ENCODE peak calls at places on chromosomes 12 and 14, in four cellular contexts. B is GM23338, Q is uterus, A is osteocyte. I is an unnamed sample.

GRCh38 chr12:4742421-4742970 is 22.3 kb downstream of the GALNT8 start:
- DNase-seq in B (peak; percentile 33), Q (no peak), A (no peak), I (no peak)

GRCh38 chr14:69685217-69685616 is 73.8 kb downstream of the SUSD6 start:
- DNase-seq in B (no peak), Q (no peak), A (no peak), I (no peak)

GRCh38 chr12:6423267-6424007 is 21.3 kb upstream of the CD27 start:
- DNase-seq in B (peak; percentile 97), Q (peak; percentile 85), A (peak; percentile 89), I (no peak)

GRCh38 chr14:105446971-105447370 is 27.3 kb downstream of the MTA1 start:
- DNase-seq in B (no peak), Q (no peak), A (no peak), I (no peak)

GRCh38 chr14:21093769-21094681 is 4.4 kb downstream of the ZNF219 start:
- DNase-seq in B (peak; percentile 97), Q (no peak), A (no peak), I (no peak)

GRCh38 chr14:101360045-101360931 is 201.0 kb upstream of the DIO3 start:
- DNase-seq in B (no peak), Q (peak; percentile 79), A (peak; percentile 69), I (no peak)

GRCh38 chr14:60656755-60657608 is 7.7 kb upstream of the SIX1 start:
- DNase-seq in B (peak; percentile 88), Q (peak; percentile 31), A (peak; percentile 91), I (no peak)

GRCh38 chr12:100141666-100141997 is 1.0 kb downstream of the BLTP3B start:
- DNase-seq in B (no peak), Q (peak; percentile 40), A (no peak), I (no peak)

GRCh38 chr12:114186241-114187002 is 219.5 kb downstream of the TBX5 start:
- DNase-seq in B (peak; percentile 77), Q (no peak), A (no peak), I (no peak)

GRCh38 chr12:63362801-63363200 is 211.8 kb upstream of the AVPR1A start:
- DNase-seq in B (no peak), Q (no peak), A (no peak), I (no peak)

GRCh38 chr12:121958521-121959240 is 40.3 kb downstream of the CFAP251 start:
- DNase-seq in B (peak; percentile 56), Q (no peak), A (no peak), I (no peak)

GRCh38 chr12:227923-228845 is 14.2 kb upstream of the SLC6A12 start:
- DNase-seq in B (no peak), Q (no peak), A (peak; percentile 64), I (no peak)

GRCh38 chr12:85713368-85713767 is 122.8 kb downstream of the RASSF9 start:
- DNase-seq in B (no peak), Q (no peak), A (no peak), I (no peak)

GRCh38 chr12:124130717-124131670 is 158.0 kb downstream of the ZNF664 start:
- DNase-seq in B (peak; percentile 62), Q (no peak), A (no peak), I (no peak)

GRCh38 chr12:92769124-92769901 is 66.5 kb downstream of the PLEKHG7 start:
- DNase-seq in B (no peak), Q (no peak), A (no peak), I (no peak)

GRCh38 chr12:113248046-113248825 is 27.0 kb downstream of the TPCN1 start:
- DNase-seq in B (no peak), Q (no peak), A (no peak), I (no peak)

GRCh38 chr14:91350813-91351507 is 66.7 kb downstream of the CCDC88C start:
- DNase-seq in B (no peak), Q (no peak), A (no peak), I (no peak)

GRCh38 chr12:108508243-108508642 is 6.8 kb upstream of the FICD start:
- DNase-seq in B (no peak), Q (no peak), A (no peak), I (no peak)

GRCh38 chr12:47078733-47079364 is 572 bp upstream of the PCED1B start:
- DNase-seq in B (no peak), Q (peak; percentile 34), A (no peak), I (no peak)

GRCh38 chr12:49664591-49665146 is 41.3 kb downstream of the PRPF40B start:
- DNase-seq in B (no peak), Q (no peak), A (no peak), I (no peak)

GRCh38 chr12:122850695-122851350 is 15.6 kb downstream of the HIP1R start:
- DNase-seq in B (no peak), Q (no peak), A (no peak), I (no peak)

GRCh38 chr12:96170328-96170727 is 23.8 kb upstream of the ELK3 start:
- DNase-seq in B (no peak), Q (no peak), A (no peak), I (no peak)

GRCh38 chr12:123655420-123655819 is 15.5 kb upstream of the TCTN2 start:
- DNase-seq in B (no peak), Q (no peak), A (no peak), I (no peak)

GRCh38 chr12:97142737-97143450 is 235.8 kb downstream of the NEDD1 start:
- DNase-seq in B (no peak), Q (no peak), A (no peak), I (no peak)

GRCh38 chr12:54583726-54584125 is 4.7 kb downstream of the PPP1R1A start:
- DNase-seq in B (no peak), Q (no peak), A (no peak), I (no peak)

GRCh38 chr12:57205931-57206330 is 10.7 kb upstream of the NXPH4 start:
- DNase-seq in B (no peak), Q (no peak), A (no peak), I (no peak)

GRCh38 chr12:122031342-122032216 is 9.9 kb downstream of the BCL7A start:
- DNase-seq in B (peak; percentile 81), Q (peak; percentile 30), A (no peak), I (peak; percentile 41)

GRCh38 chr12:17215754-17216153 is 609.8 kb upstream of the LMO3 start:
- DNase-seq in B (peak; percentile 51), Q (no peak), A (no peak), I (no peak)

GRCh38 chr14:53408175-53408879 is 255.2 kb upstream of the DDHD1 start:
- DNase-seq in B (no peak), Q (no peak), A (no peak), I (no peak)

GRCh38 chr14:53409974-53410373 is 256.9 kb upstream of the DDHD1 start:
- DNase-seq in B (no peak), Q (no peak), A (no peak), I (no peak)

GRCh38 chr14:53409289-53409688 is 256.2 kb upstream of the DDHD1 start:
- DNase-seq in B (no peak), Q (no peak), A (no peak), I (no peak)

GRCh38 chr14:53411110-53411509 is 258.0 kb upstream of the DDHD1 start:
- DNase-seq in B (no peak), Q (no peak), A (no peak), I (no peak)

GRCh38 chr14:53412819-53413664 is 259.9 kb upstream of the DDHD1 start:
- DNase-seq in B (peak; percentile 49), Q (no peak), A (no peak), I (no peak)
- TF ChIP-seq CTCF in B (peak; percentile 68), Q (no peak), A (peak; percentile 52), I (no peak)

DNA sequence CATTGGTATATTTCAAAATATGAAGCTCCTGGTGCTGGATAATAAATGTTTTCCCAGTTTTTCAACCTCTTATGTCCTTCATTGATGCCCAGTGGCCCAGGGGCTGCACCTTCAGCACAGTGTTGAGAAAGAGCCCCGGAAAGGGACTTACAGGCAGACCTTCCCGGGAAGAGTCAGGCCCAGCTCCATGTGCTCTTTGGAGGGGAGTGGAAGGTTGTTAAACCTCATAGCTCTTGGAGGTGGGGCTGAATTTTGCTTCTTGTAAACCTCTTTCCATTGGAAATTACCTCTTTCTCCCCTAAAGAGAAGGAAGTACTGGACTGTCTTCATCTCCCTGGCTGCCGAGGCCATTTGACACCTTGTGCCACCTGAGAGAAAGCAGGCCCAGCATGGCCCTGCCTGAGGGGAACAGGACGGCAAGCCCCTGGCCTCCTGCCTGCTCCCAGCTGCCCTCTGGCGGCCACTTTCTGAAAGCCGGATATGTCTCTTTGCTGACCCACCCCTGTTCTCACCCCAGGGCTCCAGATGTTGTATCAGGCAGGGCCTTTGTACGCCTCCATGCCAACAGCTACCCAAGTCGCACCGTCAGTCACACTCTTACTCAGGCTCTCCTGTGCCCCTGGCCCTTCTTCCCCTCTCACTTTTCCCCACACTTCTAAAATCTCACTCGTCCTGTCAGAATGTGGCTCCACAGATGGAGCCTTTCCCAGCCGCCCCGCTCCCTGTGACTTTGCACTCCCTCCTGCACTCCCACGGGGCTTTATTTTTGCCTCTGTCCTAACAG is 43.0 kb downstream of the EVL start:
- DNase-seq in B (peak; percentile 90), Q (peak; percentile 84), A (peak; percentile 93), I (peak; percentile 90)
- TF ChIP-seq CTCF in B (peak; percentile 95), Q (peak; percentile 79), A (peak; percentile 94), I (no peak)

GRCh38 chr12:48163150-48163747 is 5.9 kb upstream of the ASB8 start:
- DNase-seq in B (no peak), Q (no peak), A (no peak), I (no peak)
- TF ChIP-seq CTCF in B (no peak), Q (no peak), A (no peak), I (no peak)

DNA sequence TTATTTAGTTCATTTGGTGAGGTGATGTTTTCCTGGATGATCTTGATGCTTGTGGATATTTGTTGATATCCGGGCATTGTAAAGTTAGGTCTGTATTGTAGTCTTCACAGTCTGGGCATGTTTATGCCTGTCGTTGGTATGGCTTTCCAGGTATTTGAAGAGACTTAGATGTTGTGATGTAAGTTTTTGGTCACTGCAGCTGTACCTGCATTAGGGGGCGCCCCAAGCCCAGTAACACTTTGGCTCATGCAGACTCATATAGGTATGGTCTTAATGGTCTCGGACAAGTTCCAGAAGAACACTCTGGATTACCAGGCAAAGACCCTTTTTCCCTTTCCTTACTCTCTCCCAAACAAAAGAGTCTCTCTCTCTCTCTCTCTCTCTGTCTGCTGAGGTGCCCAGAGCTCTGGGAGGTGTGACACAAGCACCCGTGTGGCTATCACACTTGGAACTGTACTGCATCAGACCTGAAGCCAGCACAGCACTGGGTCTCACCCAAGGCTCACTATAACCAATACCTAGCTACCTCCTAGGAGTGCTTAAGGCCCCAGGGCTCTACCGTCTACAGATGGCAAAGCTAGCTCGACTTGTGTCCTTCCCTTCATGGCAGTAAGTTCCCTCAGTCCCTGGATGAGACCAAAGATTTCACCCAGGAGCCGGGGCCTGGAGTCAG is 425.8 kb upstream of the ATXN7L3B start:
- DNase-seq in B (peak; percentile 80), Q (no peak), A (no peak), I (no peak)
- TF ChIP-seq CTCF in B (peak; percentile 89), Q (no peak), A (peak; percentile 45), I (no peak)

DNA sequence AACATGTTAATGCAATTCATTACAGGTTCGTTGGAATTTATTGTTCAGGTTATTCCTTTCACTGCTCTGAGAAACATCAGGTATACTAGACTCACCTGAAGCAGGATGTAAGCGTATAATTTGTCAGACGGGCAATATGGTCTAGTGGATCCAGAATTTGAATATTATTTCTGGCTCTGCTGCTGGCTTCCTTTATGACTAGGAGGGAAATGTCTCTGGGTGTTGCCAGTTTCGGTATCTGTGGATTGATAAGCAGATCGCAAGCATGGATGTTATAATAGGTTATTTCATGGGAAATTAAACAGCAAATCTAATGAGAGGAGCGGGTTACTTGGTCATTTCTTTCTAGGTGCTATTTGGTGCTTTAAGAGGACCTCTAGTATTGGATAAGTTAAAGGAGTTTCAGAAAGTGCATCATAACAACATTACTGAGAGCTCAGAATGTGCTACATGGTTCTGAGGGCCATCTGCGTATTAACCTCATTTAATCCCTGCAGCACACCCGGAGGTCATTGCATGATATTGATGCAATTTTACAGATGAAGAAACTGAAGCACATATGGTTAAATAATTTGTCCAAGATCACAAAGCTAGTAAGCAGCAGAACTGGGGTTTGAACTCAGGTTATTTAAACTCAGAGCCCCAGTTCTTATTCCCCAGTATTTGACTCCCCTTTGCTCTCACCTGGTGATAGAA is 47.3 kb upstream of the BCAT1 start:
- DNase-seq in B (no peak), Q (no peak), A (no peak), I (no peak)
- TF ChIP-seq CTCF in B (no peak), Q (no peak), A (no peak), I (no peak)